ENCODE peak calls at places on chromosomes 5 and 9, in seven cellular contexts. G is CD4-positive, alpha-beta T cell; J is tibial nerve; X is coronary artery; A is AG09319; Q is GM10248; N is AG04450. K is an unnamed sample.

GRCh38 chr9:83707518-83707767 is 315 bp downstream of the UBQLN1 start:
- DNase-seq in G (no peak), J (peak; percentile 46), X (peak; percentile 92), A (no peak), Q (no peak), N (no peak), K (peak; percentile 54)

GRCh38 chr9:136485049-136485647 is 2.3 kb upstream of the SEC16A start:
- DNase-seq in G (peak; percentile 74), J (peak; percentile 86), X (peak; percentile 90), A (peak; percentile 41), Q (peak; percentile 80), N (peak; percentile 53), K (peak; percentile 73)

GRCh38 chr5:142056831-142057696 is 44.2 kb upstream of the GNPDA1 start:
- DNase-seq in G (no peak), J (no peak), X (no peak), A (no peak), Q (no peak), N (no peak), K (no peak)

GRCh38 chr5:180138976-180139730 is 67.6 kb upstream of the RNF130 start:
- DNase-seq in G (no peak), J (no peak), X (peak; percentile 14), A (no peak), Q (no peak), N (no peak), K (peak; percentile 18)

GRCh38 chr9:98484218-98484617 is 224.5 kb downstream of the GABBR2 start:
- DNase-seq in G (no peak), J (no peak), X (no peak), A (no peak), Q (no peak), N (no peak), K (no peak)

GRCh38 chr9:38622083-38622674 is 1.8 kb upstream of the ANKRD18A start:
- DNase-seq in G (no peak), J (no peak), X (no peak), A (no peak), Q (no peak), N (no peak), K (no peak)

GRCh38 chr9:137275203-137275936 is 2.2 kb upstream of the TOR4A start:
- DNase-seq in G (no peak), J (no peak), X (no peak), A (no peak), Q (no peak), N (no peak), K (no peak)

GRCh38 chr9:21688108-21689102 is 114.0 kb upstream of the MTAP start:
- DNase-seq in G (no peak), J (no peak), X (no peak), A (peak; percentile 71), Q (no peak), N (no peak), K (no peak)

GRCh38 chr5:177293819-177294581 is 9.5 kb downstream of the RAB24 start:
- DNase-seq in G (no peak), J (no peak), X (no peak), A (no peak), Q (no peak), N (no peak), K (no peak)

GRCh38 chr5:16906255-16906654 is 29.8 kb downstream of the MYO10 start:
- DNase-seq in G (no peak), J (no peak), X (no peak), A (no peak), Q (no peak), N (no peak), K (no peak)

DNA sequence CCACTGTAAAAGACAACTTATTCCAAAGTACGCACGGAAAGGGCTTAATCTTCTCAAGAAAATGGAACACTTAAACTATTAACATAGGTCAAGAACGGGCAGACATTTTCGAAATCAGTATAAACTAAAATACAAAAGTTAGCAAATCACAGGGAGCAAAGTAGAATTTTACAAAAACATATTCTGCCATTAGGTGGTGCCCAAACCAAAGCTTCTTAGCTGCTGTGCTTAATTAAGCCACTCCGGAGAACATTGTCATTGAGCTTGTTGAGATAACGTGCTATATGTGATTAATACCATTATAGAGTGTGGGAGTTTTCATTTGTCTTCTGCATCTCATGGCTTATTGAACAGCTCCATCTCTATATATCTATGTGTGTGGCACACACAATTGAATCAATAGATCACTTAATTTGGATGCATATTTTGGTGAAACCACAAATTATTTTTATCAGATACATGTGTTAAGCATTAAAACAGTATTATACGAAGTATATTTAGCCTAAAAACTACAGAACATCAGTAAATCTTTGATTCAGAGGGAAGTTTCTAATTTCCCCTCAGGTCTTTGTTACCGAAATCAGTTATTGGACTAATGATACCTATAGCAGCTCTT is 23.4 kb downstream of the UBLCP1 start:
- DNase-seq in G (no peak), J (no peak), X (no peak), A (no peak), Q (no peak), N (no peak), K (no peak)
- TF ChIP-seq CTCF in G (peak; percentile 68), J (peak; percentile 28), X (peak; percentile 29), A (peak; percentile 49), Q (peak; percentile 44), N (peak; percentile 52), K (no peak)

GRCh38 chr9:123320814-123321213 is 35.2 kb upstream of the CRB2 start:
- DNase-seq in G (no peak), J (no peak), X (no peak), A (no peak), Q (no peak), N (no peak), K (no peak)
- TF ChIP-seq CTCF in G (no peak), J (no peak), X (no peak), A (no peak), Q (no peak), N (no peak), K (no peak)

DNA sequence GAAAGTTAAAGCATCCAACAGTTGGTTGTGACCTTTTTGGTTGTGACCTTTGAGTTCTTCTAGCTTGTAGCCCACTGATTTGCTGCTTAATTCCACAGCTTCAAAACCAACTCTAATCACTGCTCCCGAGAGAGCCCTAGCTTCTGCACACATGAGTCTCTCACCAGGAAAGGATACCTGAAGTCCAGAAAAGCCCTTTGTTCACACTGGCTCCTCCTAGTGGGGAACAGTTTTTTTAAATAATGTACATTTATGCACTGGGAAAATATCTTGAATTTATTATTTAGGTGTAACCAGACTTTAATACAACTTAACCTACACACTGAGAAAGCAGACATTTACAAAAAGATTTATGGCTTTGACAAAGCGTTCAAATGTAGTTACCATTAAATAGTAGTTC is 120.2 kb upstream of the CCDC152 start:
- DNase-seq in G (no peak), J (no peak), X (no peak), A (no peak), Q (no peak), N (no peak), K (no peak)
- TF ChIP-seq CTCF in G (no peak), J (no peak), X (no peak), A (peak; percentile 7), Q (peak; percentile 20), N (peak; percentile 21), K (no peak)

GRCh38 chr5:109479260-109479860 is 69.6 kb upstream of the PJA2 start:
- DNase-seq in G (no peak), J (no peak), X (no peak), A (no peak), Q (peak; percentile 13), N (no peak), K (no peak)
- TF ChIP-seq CTCF in G (peak; percentile 22), J (no peak), X (no peak), A (peak; percentile 47), Q (peak; percentile 40), N (peak; percentile 53), K (no peak)

DNA sequence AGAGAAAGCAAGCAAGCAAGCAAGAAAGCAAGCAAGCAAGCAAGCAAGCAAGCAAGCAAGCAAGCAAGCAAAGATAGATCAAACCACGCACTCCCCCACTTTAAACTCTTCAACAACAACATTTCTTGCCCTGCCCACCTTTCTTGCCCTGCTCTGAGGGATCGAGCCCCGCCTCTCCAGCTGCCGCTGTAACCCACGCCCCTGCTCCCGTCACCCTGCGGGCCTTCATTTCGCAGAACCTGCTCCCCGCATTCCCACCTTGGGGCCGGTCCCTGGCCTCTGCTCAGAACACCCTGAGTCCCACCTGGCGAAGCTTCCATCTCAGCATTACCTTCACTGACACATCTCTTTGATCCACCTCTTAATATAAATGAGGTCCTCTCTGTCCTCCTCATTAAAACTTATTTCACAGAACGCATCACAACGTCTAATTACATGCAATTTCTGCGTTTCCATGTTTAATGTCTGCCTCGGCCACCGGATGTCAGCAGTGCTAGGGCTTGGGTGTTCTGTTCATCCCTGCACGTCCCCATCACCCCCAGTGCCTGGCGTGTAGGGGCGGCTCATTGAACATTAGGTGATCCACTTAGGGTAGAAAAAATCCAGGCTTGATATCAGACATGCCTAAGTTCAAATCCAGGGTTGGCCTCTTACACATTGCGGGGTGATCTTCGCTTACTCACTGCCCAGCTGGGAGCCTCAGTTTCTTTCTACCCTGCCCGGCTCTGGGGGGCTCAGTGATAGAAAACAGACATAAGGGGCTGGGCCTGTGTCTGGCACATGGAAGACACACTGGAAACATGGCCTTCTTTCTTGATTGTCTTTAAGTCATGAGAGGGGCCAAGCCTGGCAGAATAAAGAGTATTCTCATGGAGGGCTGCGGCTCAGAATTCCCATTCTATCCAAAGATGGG is 187.6 kb downstream of the DAB2IP start:
- DNase-seq in G (no peak), J (no peak), X (peak; percentile 56), A (no peak), Q (no peak), N (no peak), K (no peak)
- TF ChIP-seq CTCF in G (no peak), J (no peak), X (no peak), A (no peak), Q (no peak), N (peak; percentile 11), K (no peak)

K was measured in omental fat pad.